ENCODE peak calls at places on chromosomes 12 and 14, in ten cellular contexts. M, L, D, Y, W, I, V, N, S and C are unnamed samples.

GRCh38 chr12:104219908-104220404 is 4.4 kb downstream of the TXNRD1 start:
- DNase-seq in M (no peak), L (peak), D (peak), Y (peak), W (peak), I (peak), V (peak), N (peak), S (no peak), C (no peak)

GRCh38 chr12:31226639-31227038 is 99.3 kb downstream of the SINHCAF start:
- DNase-seq in M (no peak), L (no peak), D (no peak), Y (no peak), W (no peak), I (no peak), V (no peak), N (no peak), S (no peak), C (no peak)

GRCh38 chr12:114835031-114835430 is 151.1 kb upstream of the TBX3 start:
- DNase-seq in M (no peak), L (peak), D (no peak), Y (peak), W (no peak), I (peak), V (peak), N (peak), S (no peak), C (no peak)

GRCh38 chr14:92510972-92511371 is 2.6 kb upstream of the RIN3 start:
- DNase-seq in M (no peak), L (no peak), D (no peak), Y (no peak), W (no peak), I (no peak), V (no peak), N (no peak), S (no peak), C (peak)

GRCh38 chr12:68888243-68888642 is 44.7 kb downstream of the CPM start:
- DNase-seq in M (peak), L (no peak), D (no peak), Y (no peak), W (no peak), I (no peak), V (no peak), N (no peak), S (no peak), C (no peak)

GRCh38 chr14:42374332-42374731 is 767.7 kb downstream of the LRFN5 start:
- DNase-seq in M (no peak), L (no peak), D (no peak), Y (no peak), W (no peak), I (no peak), V (no peak), N (no peak), S (no peak), C (no peak)

GRCh38 chr14:50319721-50320120 is 7.6 kb downstream of the DMAC2L start:
- DNase-seq in M (no peak), L (peak), D (no peak), Y (peak), W (no peak), I (no peak), V (peak), N (no peak), S (no peak), C (no peak)

GRCh38 chr12:6788972-6789905 is at the start of gene CD4:
- DNase-seq in M (no peak), L (no peak), D (peak), Y (no peak), W (peak), I (no peak), V (no peak), N (no peak), S (no peak), C (no peak)

GRCh38 chr12:85805654-85806053 is 30.6 kb downstream of the RASSF9 start:
- DNase-seq in M (no peak), L (peak), D (no peak), Y (peak), W (peak), I (peak), V (no peak), N (peak), S (no peak), C (no peak)

GRCh38 chr12:67927231-67927630 is 62.0 kb upstream of the IFNG-AS1 start:
- DNase-seq in M (no peak), L (no peak), D (no peak), Y (no peak), W (no peak), I (no peak), V (no peak), N (no peak), S (no peak), C (no peak)

GRCh38 chr14:41130274-41130673 is 476.4 kb upstream of the LRFN5 start:
- DNase-seq in M (no peak), L (no peak), D (no peak), Y (no peak), W (no peak), I (no peak), V (no peak), N (no peak), S (no peak), C (no peak)

GRCh38 chr12:1797011-1797901 is 23.1 kb upstream of the LRTM2 start:
- DNase-seq in M (no peak), L (no peak), D (peak), Y (no peak), W (peak), I (no peak), V (no peak), N (no peak), S (peak), C (peak)

GRCh38 chr12:122837306-122838265 is 2.3 kb downstream of the HIP1R start:
- DNase-seq in M (no peak), L (no peak), D (peak), Y (no peak), W (peak), I (no peak), V (no peak), N (no peak), S (no peak), C (no peak)

GRCh38 chr12:105107176-105107496 is 395 bp upstream of the WASHC4 start:
- DNase-seq in M (no peak), L (peak), D (no peak), Y (no peak), W (no peak), I (peak), V (peak), N (no peak), S (no peak), C (no peak)

GRCh38 chr14:22071001-22071400 is 397.4 kb upstream of the OR4E1 start:
- DNase-seq in M (no peak), L (no peak), D (peak), Y (no peak), W (peak), I (no peak), V (no peak), N (no peak), S (no peak), C (no peak)

GRCh38 chr12:101857043-101857558 is 20.3 kb upstream of the DRAM1 start:
- DNase-seq in M (no peak), L (peak), D (no peak), Y (peak), W (peak), I (peak), V (peak), N (peak), S (no peak), C (no peak)

GRCh38 chr12:54201001-54201794 is 12.4 kb upstream of the SMUG1 start:
- DNase-seq in M (peak), L (peak), D (peak), Y (peak), W (peak), I (peak), V (peak), N (peak), S (peak), C (no peak)

GRCh38 chr12:47223848-47224213 is 144.1 kb upstream of the AMIGO2 start:
- DNase-seq in M (no peak), L (no peak), D (no peak), Y (no peak), W (no peak), I (peak), V (peak), N (no peak), S (no peak), C (no peak)

GRCh38 chr14:33586806-33587205 is 364.1 kb downstream of the EGLN3 start:
- DNase-seq in M (no peak), L (no peak), D (no peak), Y (no peak), W (no peak), I (no peak), V (no peak), N (no peak), S (no peak), C (no peak)

GRCh38 chr14:42316746-42317145 is 710.1 kb downstream of the LRFN5 start:
- DNase-seq in M (no peak), L (no peak), D (no peak), Y (no peak), W (no peak), I (no peak), V (no peak), N (no peak), S (no peak), C (no peak)

GRCh38 chr14:90399541-90400444 is 3.0 kb downstream of the CALM1 start:
- DNase-seq in M (peak), L (peak), D (peak), Y (peak), W (peak), I (peak), V (peak), N (peak), S (peak), C (peak)

GRCh38 chr14:52078093-52078492 is 9.2 kb upstream of the NID2 start:
- DNase-seq in M (no peak), L (peak), D (no peak), Y (peak), W (no peak), I (peak), V (peak), N (no peak), S (no peak), C (no peak)

GRCh38 chr12:12047682-12048081 is 23.1 kb upstream of the BCL2L14 start:
- DNase-seq in M (no peak), L (no peak), D (no peak), Y (no peak), W (no peak), I (no peak), V (no peak), N (no peak), S (no peak), C (no peak)

GRCh38 chr12:630656-631632 is 32.3 kb downstream of the NINJ2 start:
- DNase-seq in M (no peak), L (no peak), D (peak), Y (no peak), W (no peak), I (no peak), V (no peak), N (no peak), S (peak), C (peak)

GRCh38 chr12:42756841-42757661 is 167.5 kb upstream of the PRICKLE1 start:
- DNase-seq in M (peak), L (peak), D (no peak), Y (peak), W (no peak), I (peak), V (peak), N (peak), S (no peak), C (no peak)

GRCh38 chr14:54713364-54713763 is 146.4 kb downstream of the SAMD4A start:
- DNase-seq in M (no peak), L (peak), D (no peak), Y (peak), W (no peak), I (peak), V (peak), N (peak), S (no peak), C (no peak)

GRCh38 chr12:52561880-52562449 is 9.0 kb upstream of the KRT71 start:
- DNase-seq in M (no peak), L (peak), D (no peak), Y (peak), W (no peak), I (peak), V (no peak), N (no peak), S (no peak), C (no peak)

GRCh38 chr14:104109121-104109541 is 23.6 kb downstream of the ASPG start:
- DNase-seq in M (no peak), L (no peak), D (no peak), Y (no peak), W (no peak), I (no peak), V (no peak), N (no peak), S (peak), C (no peak)

GRCh38 chr12:118189761-118190181 is 53.8 kb downstream of the PEBP1 start:
- DNase-seq in M (peak), L (peak), D (no peak), Y (peak), W (no peak), I (peak), V (peak), N (no peak), S (peak), C (no peak)

GRCh38 chr14:39617537-39617936 is 185.3 kb upstream of the FBXO33 start:
- DNase-seq in M (no peak), L (no peak), D (no peak), Y (no peak), W (no peak), I (no peak), V (no peak), N (no peak), S (no peak), C (no peak)

GRCh38 chr14:21498540-21499526 is 12.3 kb downstream of the METTL3 start:
- DNase-seq in M (peak), L (peak), D (no peak), Y (peak), W (peak), I (peak), V (peak), N (no peak), S (no peak), C (no peak)

GRCh38 chr12:6341439-6342139 is at the start of gene TNFRSF1A:
- DNase-seq in M (peak), L (peak), D (peak), Y (peak), W (peak), I (peak), V (peak), N (no peak), S (peak), C (no peak)